ENCODE peak calls at places on chromosomes 13 and 19, in nine cellular contexts. S is cardiac fibroblast, I is cardiac muscle cell, A is AG04450, B is left lung, R is upper lobe of left lung, X is mammary epithelial cell, N is SK-N-SH, T is ovary. U is an unnamed sample.

GRCh38 chr13:110682746-110683145 is 23.2 kb downstream of the CARS2 start:
- DNase-seq in X (no peak), I (no peak), N (no peak), S (no peak), R (no peak), A (no peak), B (no peak), T (no peak), U (no peak)

GRCh38 chr13:39106216-39106995 is 68.2 kb downstream of the NHLRC3 start:
- DNase-seq in S (peak), X (no peak), T (no peak), A (no peak), N (no peak), I (no peak), B (no peak), R (peak), U (no peak)

GRCh38 chr13:47896111-47896510 is 105.0 kb downstream of the SUCLA2 start:
- DNase-seq in A (no peak), N (no peak), X (no peak), R (peak), S (no peak), B (no peak), I (no peak), T (no peak), U (no peak)

GRCh38 chr19:34298891-34299510 is 44.6 kb downstream of the GARRE1 start:
- DNase-seq in T (no peak), A (no peak), I (no peak), X (no peak), N (no peak), R (no peak), S (no peak), B (no peak), U (no peak)

GRCh38 chr19:17530586-17530985 is 19.1 kb downstream of the PGLS start:
- DNase-seq in B (no peak), A (no peak), T (no peak), N (no peak), I (no peak), S (no peak), X (no peak), R (no peak), U (no peak)

GRCh38 chr19:31303262-31303815 is 45.9 kb downstream of the TSHZ3 start:
- DNase-seq in B (peak), I (no peak), N (no peak), A (no peak), T (no peak), S (no peak), X (no peak), R (peak), U (no peak)

GRCh38 chr13:45191874-45192273 is 9.0 kb downstream of the KCTD4 start:
- DNase-seq in T (no peak), S (no peak), N (no peak), A (no peak), R (no peak), I (no peak), X (no peak), B (no peak), U (no peak)

GRCh38 chr19:6235031-6235951 is 44.5 kb downstream of the MLLT1 start:
- DNase-seq in N (peak), R (peak), A (no peak), B (no peak), S (no peak), I (no peak), X (no peak), T (no peak), U (no peak)

GRCh38 chr19:49064029-49064629 is 489 bp downstream of the NTF4 start:
- DNase-seq in S (no peak), X (peak), N (peak), R (no peak), I (no peak), A (no peak), T (no peak), B (no peak), U (no peak)

GRCh38 chr13:99977912-99978780 is 3.4 kb upstream of the ZIC2 start:
- DNase-seq in X (no peak), B (no peak), R (peak), S (no peak), A (no peak), T (no peak), I (no peak), N (peak), U (no peak)

GRCh38 chr13:99980201-99981114 is 1.1 kb upstream of the ZIC2 start:
- DNase-seq in B (peak), I (peak), N (peak), A (no peak), X (peak), T (peak), S (peak), R (peak), U (peak)

GRCh38 chr13:99977334-99977911 is 4.2 kb upstream of the ZIC2 start:
- DNase-seq in S (no peak), N (peak), I (no peak), R (no peak), T (no peak), A (no peak), X (no peak), B (no peak), U (no peak)

GRCh38 chr13:99979453-99980200 is 2.0 kb upstream of the ZIC2 start:
- DNase-seq in A (no peak), S (no peak), T (peak), R (peak), B (no peak), I (no peak), N (peak), X (no peak), U (no peak)

GRCh38 chr13:99978781-99979452 is 2.7 kb upstream of the ZIC2 start:
- DNase-seq in I (no peak), A (no peak), N (peak), B (no peak), R (no peak), X (no peak), S (no peak), T (no peak), U (no peak)
- H3K4me3 ChIP-seq in I (peak), A (no peak), N (no peak), B (no peak), R (no peak), X (peak), S (no peak), T (no peak), U (no peak)

GRCh38 chr13:40119852-40120251 is 464.4 kb downstream of the COG6 start:
- DNase-seq in T (no peak), N (no peak), B (no peak), R (no peak), A (no peak), X (no peak), I (no peak), S (no peak), U (no peak)
- TF ChIP-seq CTCF in T (no peak), N (no peak), B (no peak), R (no peak), A (no peak), X (no peak), I (no peak), S (no peak), U (no peak)

GRCh38 chr13:87553142-87553541 is 118.0 kb upstream of the SLITRK5 start:
- DNase-seq in A (no peak), T (no peak), S (no peak), N (no peak), B (no peak), I (no peak), X (no peak), R (no peak), U (no peak)

GRCh38 chr13:87557788-87558187 is 113.4 kb upstream of the SLITRK5 start:
- DNase-seq in B (no peak), X (no peak), N (no peak), S (no peak), A (no peak), R (no peak), I (no peak), T (no peak), U (no peak)

DNA sequence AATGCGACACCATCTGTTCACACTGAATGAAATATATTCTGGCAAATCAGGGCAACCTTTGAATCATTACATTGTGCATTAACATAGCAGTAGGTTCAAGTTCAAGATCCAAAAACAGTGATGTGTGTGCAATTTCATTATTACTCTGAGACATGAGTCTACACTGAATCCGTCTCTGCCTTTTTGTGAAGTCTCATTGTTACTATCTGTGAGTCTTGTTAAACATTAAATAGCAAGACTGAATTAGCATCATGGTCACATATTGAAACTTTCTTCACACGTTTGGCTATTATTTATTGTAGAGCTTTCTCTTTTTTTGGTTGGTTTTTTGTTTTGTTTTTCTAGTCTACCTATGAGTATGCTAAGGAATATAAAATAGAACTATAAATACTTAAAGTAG is 117.1 kb upstream of the SLITRK5 start:
- DNase-seq in S (no peak), A (no peak), I (no peak), B (no peak), N (no peak), X (no peak), T (no peak), R (no peak), U (no peak)
- H3K4me3 ChIP-seq in S (no peak), A (no peak), I (no peak), B (no peak), N (no peak), X (no peak), T (no peak), R (no peak), U (no peak)

GRCh38 chr13:27712421-27712820 is 79.9 kb upstream of the GSX1 start:
- DNase-seq in N (peak), T (no peak), A (no peak), B (no peak), X (no peak), I (peak), S (peak), R (no peak), U (peak)
- TF ChIP-seq CTCF in N (no peak), T (no peak), A (no peak), B (no peak), X (no peak), I (peak), S (no peak), R (no peak), U (peak)